ENCODE peak calls at places on chromosomes 2 and 18, in five cellular contexts. J is IMR-90, L is HepG2, N is heart left ventricle, Q is HCT116. W is an unnamed sample.

GRCh38 chr2:47243596-47244323 is 88.7 kb upstream of the STPG4 start:
- DNase-seq in J (no peak), L (no peak), N (no peak), Q (no peak), W (peak)

GRCh38 chr2:33272001-33272400 is 204.4 kb upstream of the RASGRP3 start:
- DNase-seq in J (peak), L (no peak), N (no peak), Q (no peak), W (no peak)

GRCh38 chr2:6771539-6772365 is 94.0 kb downstream of the CMPK2 start:
- DNase-seq in J (no peak), L (no peak), N (no peak), Q (no peak), W (no peak)

GRCh38 chr2:159202568-159203071 is 83.9 kb downstream of the WDSUB1 start:
- DNase-seq in J (peak), L (peak), N (no peak), Q (no peak), W (no peak)

GRCh38 chr2:39778233-39778632 is 825 bp downstream of the THUMPD2 start:
- DNase-seq in J (no peak), L (no peak), N (no peak), Q (no peak), W (no peak)

GRCh38 chr18:7300971-7301553 is 70.2 kb downstream of the LRRC30 start:
- DNase-seq in J (no peak), L (peak), N (no peak), Q (no peak), W (no peak)

GRCh38 chr2:42569883-42570282 is 1.5 kb downstream of the MTA3 start:
- DNase-seq in J (no peak), L (no peak), N (no peak), Q (no peak), W (no peak)

GRCh38 chr18:9260388-9261380 is 73.9 kb upstream of the TWSG1 start:
- DNase-seq in J (peak), L (no peak), N (no peak), Q (no peak), W (no peak)

GRCh38 chr2:68878071-68878711 is 7.0 kb upstream of the BMP10 start:
- DNase-seq in J (no peak), L (no peak), N (no peak), Q (no peak), W (no peak)

GRCh38 chr2:95372216-95372829 is 30.2 kb upstream of the FAHD2A start:
- DNase-seq in J (no peak), L (no peak), N (no peak), Q (no peak), W (no peak)

GRCh38 chr2:9333591-9334171 is 89.6 kb downstream of the ITGB1BP1 start:
- DNase-seq in J (peak), L (peak), N (no peak), Q (peak), W (peak)

GRCh38 chr2:184596819-184597411 is 1.4 kb upstream of the ZNF804A start:
- DNase-seq in J (peak), L (peak), N (no peak), Q (peak), W (no peak)

GRCh38 chr18:64785686-64786085 is 636.8 kb upstream of the LINC00305 start:
- DNase-seq in J (no peak), L (no peak), N (no peak), Q (no peak), W (no peak)

GRCh38 chr2:239290618-239291504 is 110.0 kb downstream of the HDAC4 start:
- DNase-seq in J (no peak), L (no peak), N (no peak), Q (no peak), W (peak)
- H3K4me3 ChIP-seq in J (no peak), L (no peak), N (no peak), Q (no peak), W (no peak)

DNA sequence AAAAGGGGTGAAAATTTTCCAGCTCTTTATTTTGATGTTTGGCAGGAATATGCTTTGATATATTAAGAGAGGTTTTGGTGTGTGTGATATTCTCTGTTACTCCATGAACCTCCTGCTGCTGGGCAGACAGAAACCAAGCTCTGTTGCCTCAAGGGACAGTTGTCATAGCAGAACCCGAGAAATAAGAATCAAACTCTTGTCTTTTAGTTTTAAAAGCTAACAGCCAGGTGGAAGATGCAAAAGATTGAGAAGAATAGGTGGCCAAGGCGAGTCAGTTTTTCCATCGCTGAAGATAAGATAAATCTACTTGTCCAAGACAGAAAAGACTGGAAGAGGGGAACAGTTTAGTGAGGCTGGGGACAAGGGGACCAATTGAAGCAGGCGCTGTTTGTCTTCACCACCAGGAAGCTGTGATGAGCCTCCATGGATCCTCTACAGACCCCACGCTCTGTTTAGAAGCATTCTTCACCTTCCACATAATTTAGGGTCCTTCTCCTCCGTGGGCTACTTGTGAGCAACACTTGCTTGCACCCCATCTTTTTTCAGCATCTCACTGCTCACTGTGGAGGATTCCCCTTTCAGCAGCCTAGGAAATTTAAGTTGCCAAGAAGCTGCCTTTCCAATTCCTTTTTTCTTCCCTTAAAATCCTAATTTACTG is 23.9 kb downstream of the PMAIP1 start:
- DNase-seq in J (no peak), L (no peak), N (no peak), Q (no peak), W (no peak)
- TF ChIP-seq POLR2A in J (no peak), L (no peak), N (no peak), Q (no peak), W (no peak)

GRCh38 chr18:49304746-49305145 is 155.7 kb downstream of the DYM start:
- DNase-seq in J (peak), L (no peak), N (no peak), Q (no peak), W (no peak)
- TF ChIP-seq CTCF in J (no peak), L (no peak), N (no peak), Q (no peak), W (no peak)

DNA sequence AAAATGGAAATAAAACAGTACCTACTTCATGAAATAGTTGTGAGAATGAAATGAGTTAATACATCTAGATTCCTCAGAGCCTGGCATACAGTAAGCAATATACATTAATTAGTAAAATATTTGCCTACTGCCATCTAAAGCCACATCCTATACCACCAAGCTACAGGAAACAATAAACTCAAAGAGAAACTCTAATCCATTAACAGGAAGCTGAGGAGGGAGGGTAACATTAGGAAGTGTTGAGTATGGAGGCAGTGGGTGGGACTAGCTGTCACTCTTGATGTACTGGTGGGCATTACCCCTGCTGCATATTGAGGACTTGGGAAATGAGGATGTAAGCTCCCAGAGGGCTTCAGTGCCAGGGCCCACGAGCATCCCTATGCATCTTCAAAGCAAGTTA is 396.5 kb downstream of the TNS1 start:
- DNase-seq in J (no peak), L (no peak), N (no peak), Q (no peak), W (no peak)
- H3K4me3 ChIP-seq in J (no peak), L (no peak), N (no peak), Q (no peak), W (no peak)